ENCODE peak calls at places on chromosomes 6 and 20, in five cellular contexts. One of them, this sample, is unnamed.

GRCh38 chr6:50271817-50272216 is 222.1 kb upstream of the DEFB112 start:
- DNase-seq in astrocyte: no peak
- DNase-seq in effector memory CD4-positive, alpha-beta T cell: no peak
- DNase-seq in ascending aorta: no peak
- DNase-seq in RWPE1: no peak
- DNase-seq in this sample: no peak

GRCh38 chr6:105319331-105319730 is 83.6 kb downstream of the PREP start:
- DNase-seq in RWPE1: no peak
- DNase-seq in astrocyte: no peak
- DNase-seq in effector memory CD4-positive, alpha-beta T cell: no peak
- DNase-seq in ascending aorta: no peak
- DNase-seq in this sample: no peak

GRCh38 chr20:64102647-64103354 is 4.6 kb downstream of the NPBWR2 start:
- DNase-seq in effector memory CD4-positive, alpha-beta T cell: no peak
- DNase-seq in RWPE1: no peak
- DNase-seq in ascending aorta: no peak
- DNase-seq in astrocyte: no peak
- DNase-seq in this sample: peak

GRCh38 chr20:24899153-24899552 is 49.9 kb upstream of the CST7 start:
- DNase-seq in ascending aorta: no peak
- DNase-seq in astrocyte: no peak
- DNase-seq in RWPE1: no peak
- DNase-seq in effector memory CD4-positive, alpha-beta T cell: no peak
- DNase-seq in this sample: no peak

GRCh38 chr20:51430198-51430950 is 112.1 kb downstream of the NFATC2 start:
- DNase-seq in ascending aorta: no peak
- DNase-seq in astrocyte: no peak
- DNase-seq in RWPE1: no peak
- DNase-seq in effector memory CD4-positive, alpha-beta T cell: no peak
- DNase-seq in this sample: no peak

GRCh38 chr6:28758046-28758817 is 165.6 kb downstream of the TRIM27 start:
- DNase-seq in effector memory CD4-positive, alpha-beta T cell: no peak
- DNase-seq in RWPE1: no peak
- DNase-seq in astrocyte: peak
- DNase-seq in ascending aorta: no peak
- DNase-seq in this sample: no peak

GRCh38 chr6:159106627-159107241 is 61.9 kb upstream of the TAGAP start:
- DNase-seq in ascending aorta: no peak
- DNase-seq in RWPE1: peak
- DNase-seq in effector memory CD4-positive, alpha-beta T cell: peak
- DNase-seq in astrocyte: peak
- DNase-seq in this sample: peak

GRCh38 chr20:33373735-33374605 is 27.3 kb downstream of the CDK5RAP1 start:
- DNase-seq in ascending aorta: peak
- DNase-seq in astrocyte: peak
- DNase-seq in RWPE1: no peak
- DNase-seq in effector memory CD4-positive, alpha-beta T cell: no peak
- DNase-seq in this sample: no peak

GRCh38 chr20:32510120-32510600 is 75.0 kb downstream of the NOL4L start:
- DNase-seq in RWPE1: no peak
- DNase-seq in ascending aorta: no peak
- DNase-seq in astrocyte: no peak
- DNase-seq in effector memory CD4-positive, alpha-beta T cell: no peak
- DNase-seq in this sample: no peak

GRCh38 chr6:89037156-89037900 is 43.2 kb upstream of the PNRC1 start:
- DNase-seq in astrocyte: no peak
- DNase-seq in effector memory CD4-positive, alpha-beta T cell: no peak
- DNase-seq in RWPE1: no peak
- DNase-seq in ascending aorta: peak
- DNase-seq in this sample: no peak

GRCh38 chr20:32811886-32812285 is 7.9 kb upstream of the MAPRE1 start:
- DNase-seq in astrocyte: no peak
- DNase-seq in ascending aorta: no peak
- DNase-seq in effector memory CD4-positive, alpha-beta T cell: no peak
- DNase-seq in RWPE1: no peak
- DNase-seq in this sample: no peak

GRCh38 chr6:4583026-4583425 is 193.2 kb upstream of the CDYL start:
- DNase-seq in effector memory CD4-positive, alpha-beta T cell: no peak
- DNase-seq in ascending aorta: no peak
- DNase-seq in astrocyte: no peak
- DNase-seq in RWPE1: no peak
- DNase-seq in this sample: no peak

GRCh38 chr6:170031684-170032121 is 259.2 kb downstream of the DLL1 start:
- DNase-seq in RWPE1: no peak
- DNase-seq in ascending aorta: peak
- DNase-seq in astrocyte: no peak
- DNase-seq in effector memory CD4-positive, alpha-beta T cell: no peak
- DNase-seq in this sample: no peak

GRCh38 chr6:131787955-131788712 is 19.7 kb upstream of the ENPP1 start:
- DNase-seq in effector memory CD4-positive, alpha-beta T cell: no peak
- DNase-seq in RWPE1: no peak
- DNase-seq in ascending aorta: no peak
- DNase-seq in astrocyte: peak
- DNase-seq in this sample: no peak

GRCh38 chr6:39309942-39310531 is 4.2 kb downstream of the KCNK17 start:
- DNase-seq in astrocyte: peak
- DNase-seq in effector memory CD4-positive, alpha-beta T cell: no peak
- DNase-seq in ascending aorta: peak
- DNase-seq in RWPE1: peak
- DNase-seq in this sample: peak

GRCh38 chr6:157455731-157456523 is 74.9 kb downstream of the ZDHHC14 start:
- DNase-seq in ascending aorta: no peak
- DNase-seq in astrocyte: no peak
- DNase-seq in RWPE1: no peak
- DNase-seq in effector memory CD4-positive, alpha-beta T cell: no peak
- DNase-seq in this sample: no peak

GRCh38 chr20:32870489-32870888 is 11.8 kb downstream of the EFCAB8 start:
- DNase-seq in effector memory CD4-positive, alpha-beta T cell: no peak
- DNase-seq in RWPE1: no peak
- DNase-seq in astrocyte: no peak
- DNase-seq in ascending aorta: no peak
- DNase-seq in this sample: no peak

GRCh38 chr6:29516108-29516507 is 28.4 kb upstream of the MAS1L start:
- DNase-seq in ascending aorta: no peak
- DNase-seq in RWPE1: peak
- DNase-seq in effector memory CD4-positive, alpha-beta T cell: peak
- DNase-seq in astrocyte: peak
- DNase-seq in this sample: peak

GRCh38 chr20:32611286-32611685 is 26.2 kb upstream of the NOL4L start:
- DNase-seq in astrocyte: no peak
- DNase-seq in ascending aorta: no peak
- DNase-seq in effector memory CD4-positive, alpha-beta T cell: no peak
- DNase-seq in RWPE1: no peak
- DNase-seq in this sample: no peak

GRCh38 chr6:73983367-73983766 is 287.4 kb downstream of the CD109 start:
- DNase-seq in ascending aorta: no peak
- DNase-seq in RWPE1: no peak
- DNase-seq in effector memory CD4-positive, alpha-beta T cell: no peak
- DNase-seq in astrocyte: peak
- DNase-seq in this sample: no peak

GRCh38 chr6:169839898-169840631 is 88.6 kb downstream of the ERMARD start:
- DNase-seq in RWPE1: no peak
- DNase-seq in astrocyte: no peak
- DNase-seq in effector memory CD4-positive, alpha-beta T cell: no peak
- DNase-seq in ascending aorta: no peak
- DNase-seq in this sample: no peak

GRCh38 chr6:137365648-137366047 is 128.5 kb downstream of the OLIG3 start:
- DNase-seq in ascending aorta: no peak
- DNase-seq in astrocyte: no peak
- DNase-seq in RWPE1: no peak
- DNase-seq in effector memory CD4-positive, alpha-beta T cell: no peak
- DNase-seq in this sample: no peak

GRCh38 chr20:34299925-34300806 is 3.0 kb downstream of the AHCY start:
- DNase-seq in ascending aorta: no peak
- DNase-seq in astrocyte: no peak
- DNase-seq in RWPE1: no peak
- DNase-seq in effector memory CD4-positive, alpha-beta T cell: no peak
- DNase-seq in this sample: no peak

GRCh38 chr6:392441-393390 is 1.2 kb downstream of the IRF4 start:
- DNase-seq in effector memory CD4-positive, alpha-beta T cell: no peak
- DNase-seq in ascending aorta: no peak
- DNase-seq in RWPE1: no peak
- DNase-seq in astrocyte: no peak
- DNase-seq in this sample: no peak

GRCh38 chr20:17614812-17615644 is 45.2 kb downstream of the DSTN start:
- DNase-seq in effector memory CD4-positive, alpha-beta T cell: no peak
- DNase-seq in ascending aorta: peak
- DNase-seq in astrocyte: no peak
- DNase-seq in RWPE1: no peak
- DNase-seq in this sample: peak

GRCh38 chr20:2761885-2762284 is 38.5 kb downstream of the CPXM1 start:
- DNase-seq in RWPE1: no peak
- DNase-seq in effector memory CD4-positive, alpha-beta T cell: no peak
- DNase-seq in ascending aorta: peak
- DNase-seq in astrocyte: no peak
- DNase-seq in this sample: no peak

GRCh38 chr20:49420811-49421295 is 61.6 kb downstream of the KCNB1 start:
- DNase-seq in ascending aorta: no peak
- DNase-seq in effector memory CD4-positive, alpha-beta T cell: no peak
- DNase-seq in astrocyte: no peak
- DNase-seq in RWPE1: no peak
- DNase-seq in this sample: no peak

GRCh38 chr6:123808556-123808955 is 4.9 kb downstream of the NKAIN2 start:
- DNase-seq in ascending aorta: no peak
- DNase-seq in astrocyte: no peak
- DNase-seq in RWPE1: peak
- DNase-seq in effector memory CD4-positive, alpha-beta T cell: no peak
- DNase-seq in this sample: no peak

GRCh38 chr20:53283011-53283410 is 310.6 kb downstream of the ZNF217 start:
- DNase-seq in astrocyte: no peak
- DNase-seq in ascending aorta: no peak
- DNase-seq in effector memory CD4-positive, alpha-beta T cell: no peak
- DNase-seq in RWPE1: no peak
- DNase-seq in this sample: no peak

GRCh38 chr6:165665384-165665672 is 2.3 kb upstream of the PDE10A start:
- DNase-seq in astrocyte: no peak
- DNase-seq in effector memory CD4-positive, alpha-beta T cell: no peak
- DNase-seq in RWPE1: no peak
- DNase-seq in ascending aorta: no peak
- DNase-seq in this sample: no peak

GRCh38 chr6:97669191-97669651 is 386.2 kb upstream of the MMS22L start:
- DNase-seq in effector memory CD4-positive, alpha-beta T cell: no peak
- DNase-seq in astrocyte: peak
- DNase-seq in ascending aorta: no peak
- DNase-seq in RWPE1: no peak
- DNase-seq in this sample: no peak

GRCh38 chr6:163985710-163986109 is 571.2 kb downstream of the QKI start:
- DNase-seq in ascending aorta: no peak
- DNase-seq in effector memory CD4-positive, alpha-beta T cell: no peak
- DNase-seq in astrocyte: peak
- DNase-seq in RWPE1: no peak
- DNase-seq in this sample: no peak

GRCh38 chr20:40525356-40525755 is 163.7 kb downstream of the MAFB start:
- DNase-seq in RWPE1: no peak
- DNase-seq in ascending aorta: no peak
- DNase-seq in effector memory CD4-positive, alpha-beta T cell: no peak
- DNase-seq in astrocyte: peak
- DNase-seq in this sample: no peak

GRCh38 chr6:147322299-147323162 is 118.3 kb downstream of the STXBP5 start:
- DNase-seq in effector memory CD4-positive, alpha-beta T cell: no peak
- DNase-seq in ascending aorta: no peak
- DNase-seq in astrocyte: no peak
- DNase-seq in RWPE1: no peak
- DNase-seq in this sample: no peak
- H3K27ac ChIP-seq in effector memory CD4-positive, alpha-beta T cell: no peak
- H3K27ac ChIP-seq in ascending aorta: no peak
- H3K27ac ChIP-seq in astrocyte: no peak
- H3K27ac ChIP-seq in RWPE1: no peak
- H3K27ac ChIP-seq in this sample: no peak

DNA sequence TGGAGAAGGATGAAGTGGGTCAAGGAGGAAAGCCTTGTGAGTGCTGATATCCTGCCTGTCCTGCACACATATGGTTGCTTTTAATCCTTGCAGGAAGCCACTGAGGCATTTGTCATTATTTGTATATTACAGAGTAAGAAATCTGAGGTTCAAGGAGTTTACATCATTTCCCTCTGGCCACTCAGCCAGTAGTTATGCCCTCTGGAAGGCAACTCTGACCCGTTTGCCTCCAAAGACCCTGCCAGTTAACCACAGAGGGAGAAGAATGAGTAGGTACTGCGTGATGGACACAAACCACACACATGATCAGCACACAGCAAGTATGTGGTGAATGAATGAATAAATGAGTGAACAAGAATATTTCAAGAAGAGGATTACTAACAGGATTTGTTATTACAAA is 7.9 kb upstream of the FAM210B start:
- DNase-seq in RWPE1: no peak
- DNase-seq in ascending aorta: no peak
- DNase-seq in effector memory CD4-positive, alpha-beta T cell: no peak
- DNase-seq in astrocyte: peak
- DNase-seq in this sample: no peak
- H3K27ac ChIP-seq in RWPE1: no peak
- H3K27ac ChIP-seq in ascending aorta: no peak
- H3K27ac ChIP-seq in effector memory CD4-positive, alpha-beta T cell: no peak
- H3K27ac ChIP-seq in astrocyte: no peak
- H3K27ac ChIP-seq in this sample: no peak

GRCh38 chr6:42030585-42031506 is 19.5 kb upstream of the TAF8 start:
- DNase-seq in ascending aorta: no peak
- DNase-seq in effector memory CD4-positive, alpha-beta T cell: peak
- DNase-seq in astrocyte: no peak
- DNase-seq in RWPE1: no peak
- DNase-seq in this sample: no peak
- H3K27ac ChIP-seq in ascending aorta: no peak
- H3K27ac ChIP-seq in effector memory CD4-positive, alpha-beta T cell: peak
- H3K27ac ChIP-seq in astrocyte: no peak
- H3K27ac ChIP-seq in RWPE1: peak
- H3K27ac ChIP-seq in this sample: peak

DNA sequence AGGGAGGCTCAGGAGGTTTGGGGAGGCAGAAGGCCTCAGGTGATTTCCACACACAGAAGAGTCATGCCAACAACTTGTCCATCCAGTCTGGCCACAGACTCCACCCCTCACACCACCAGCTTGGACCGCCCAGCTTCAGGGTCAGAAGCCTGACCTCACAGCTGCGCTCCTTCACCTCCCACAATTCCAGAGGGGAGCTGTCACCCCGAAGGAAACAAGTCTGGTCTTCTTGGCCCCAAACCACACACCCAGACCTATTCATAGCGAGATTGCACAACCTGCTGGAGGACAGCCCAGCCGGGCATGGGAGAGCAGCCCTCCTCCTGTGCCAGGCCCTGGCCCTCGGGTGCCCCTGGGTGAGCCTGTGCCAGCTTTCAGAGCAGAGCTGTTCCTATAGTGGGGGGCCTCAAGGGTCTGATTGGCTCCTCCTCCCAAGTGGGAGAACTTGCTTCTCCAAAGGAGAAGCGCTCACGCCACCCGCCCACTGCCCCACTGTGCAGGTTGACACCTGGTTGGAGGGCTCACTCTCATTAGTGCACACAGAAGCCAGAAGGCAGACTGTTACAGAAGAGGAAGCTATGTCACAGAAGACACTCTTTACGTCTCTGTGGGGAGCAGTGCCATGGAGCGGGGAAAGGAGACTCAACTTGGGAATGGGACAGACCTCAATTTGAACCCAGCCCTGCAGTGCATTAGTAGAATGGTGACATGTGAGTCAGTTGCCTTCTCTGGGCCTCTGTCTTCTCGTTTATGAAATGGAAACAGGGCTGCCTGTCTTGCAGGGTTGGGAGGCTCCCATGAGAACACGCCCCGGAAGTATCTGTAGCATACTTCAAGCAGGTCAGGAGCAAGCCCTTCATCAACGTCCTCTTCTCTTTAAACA is 128.8 kb downstream of the FOXO3 start:
- DNase-seq in RWPE1: peak
- DNase-seq in effector memory CD4-positive, alpha-beta T cell: no peak
- DNase-seq in astrocyte: peak
- DNase-seq in ascending aorta: peak
- DNase-seq in this sample: no peak
- H3K27ac ChIP-seq in RWPE1: peak
- H3K27ac ChIP-seq in effector memory CD4-positive, alpha-beta T cell: no peak
- H3K27ac ChIP-seq in astrocyte: no peak
- H3K27ac ChIP-seq in ascending aorta: peak
- H3K27ac ChIP-seq in this sample: no peak

This sample was measured in CD8-positive, alpha-beta memory T cell.